ENCODE peak calls at places on chromosome 3, in seven cellular contexts. L is psoas muscle, Q is adrenal gland, Y is heart left ventricle, K is ovary, Z is cardiac muscle cell, H is RWPE2. U is an unnamed sample.

GRCh38 chr3:139325551-139325950 is 18.3 kb upstream of the MRPS22 start:
- DNase-seq in L (peak; percentile 39), Y (peak; percentile 30), Q (no peak), H (no peak), Z (no peak), K (no peak), U (no peak)

GRCh38 chr3:138408751-138409161 is 25.7 kb upstream of the ESYT3 start:
- DNase-seq in L (no peak), K (no peak), H (no peak), Y (no peak), Z (no peak), Q (no peak), U (no peak)

GRCh38 chr3:136545664-136546266 is 206.4 kb downstream of the STAG1 start:
- DNase-seq in K (no peak), H (no peak), Z (peak; percentile 31), Y (no peak), L (no peak), Q (no peak), U (no peak)

GRCh38 chr3:9782777-9783176 is 9.5 kb downstream of the TADA3 start:
- DNase-seq in Q (no peak), Y (no peak), K (no peak), Z (no peak), H (no peak), L (no peak), U (no peak)

GRCh38 chr3:30607032-30607833 is 832 bp downstream of the TGFBR2 start:
- DNase-seq in K (peak; percentile 71), L (peak; percentile 67), Z (peak; percentile 69), Y (peak; percentile 85), H (peak; percentile 68), Q (peak; percentile 74), U (no peak)

GRCh38 chr3:160169139-160169830 is 55.9 kb upstream of the C3orf80 start:
- DNase-seq in Y (no peak), Z (peak; percentile 76), L (no peak), K (no peak), Q (no peak), H (no peak), U (no peak)

GRCh38 chr3:158057666-158058065 is 48.6 kb downstream of the SHOX2 start:
- DNase-seq in L (no peak), Y (no peak), Q (no peak), Z (no peak), H (no peak), K (no peak), U (no peak)

GRCh38 chr3:42079701-42080323 is 11.3 kb upstream of the TRAK1 start:
- DNase-seq in Q (no peak), K (no peak), H (no peak), L (no peak), Y (no peak), Z (no peak), U (peak; percentile 57)

GRCh38 chr3:139574026-139574947 is 34.7 kb upstream of the RBP1 start:
- DNase-seq in K (peak; percentile 82), Y (peak; percentile 57), Z (peak; percentile 52), L (peak; percentile 47), H (no peak), Q (peak; percentile 74), U (no peak)

GRCh38 chr3:116048991-116049390 is 396.3 kb downstream of the LSAMP start:
- DNase-seq in Q (no peak), L (no peak), K (no peak), H (no peak), Y (no peak), Z (no peak), U (no peak)

GRCh38 chr3:50325497-50326181 is 2.4 kb downstream of the TUSC2 start:
- DNase-seq in H (no peak), Q (no peak), K (no peak), Z (no peak), L (peak; percentile 7), Y (no peak), U (no peak)
- H3K4me3 ChIP-seq in H (no peak overlapping the region), Q (no peak overlapping the region), K (no peak overlapping the region), Z (no peak overlapping the region), L (no peak overlapping the region), Y (no peak overlapping the region), U (no peak overlapping the region)

GRCh38 chr3:189841474-189842205 is 210.5 kb downstream of the TP63 start:
- DNase-seq in L (no peak), K (no peak), H (no peak), Y (no peak), Q (no peak), Z (no peak), U (no peak)
- TF ChIP-seq CTCF in L (no peak), K (no peak), H (no peak), Y (no peak), Q (no peak), Z (no peak), U (no peak)

GRCh38 chr3:129310111-129310601 is 31.5 kb downstream of the HMCES start:
- DNase-seq in K (no peak), L (no peak), Z (no peak), Y (no peak), H (peak; percentile 89), Q (no peak), U (no peak)

GRCh38 chr3:129305592-129306091 is 27.0 kb downstream of the HMCES start:
- DNase-seq in L (peak; percentile 81), Z (peak; percentile 95), H (peak; percentile 97), Y (peak; percentile 84), K (peak; percentile 92), Q (peak; percentile 87), U (no peak)

GRCh38 chr3:129308636-129309035 is 30.0 kb downstream of the HMCES start:
- DNase-seq in K (no peak), Z (no peak), Y (no peak), Q (no peak), L (no peak), H (no peak), U (no peak)

GRCh38 chr3:129304141-129304540 is 25.5 kb downstream of the HMCES start:
- DNase-seq in L (no peak), H (no peak), Y (no peak), K (no peak), Q (no peak), Z (peak; percentile 66), U (no peak)

GRCh38 chr3:129304553-129305222 is 26.0 kb downstream of the HMCES start:
- DNase-seq in H (no peak), Y (no peak), Q (no peak), L (no peak), Z (no peak), K (no peak), U (no peak)
- H3K4me3 ChIP-seq in H (no peak overlapping the region), Y (no peak overlapping the region), Q (no peak overlapping the region), L (no peak overlapping the region), Z (no peak overlapping the region), K (no peak overlapping the region), U (no peak overlapping the region)

GRCh38 chr3:185977679-185978040 is 39.8 kb upstream of the TRA2B start:
- DNase-seq in Y (no peak), K (no peak), Z (no peak), L (no peak), H (no peak), Q (no peak), U (no peak)
- TF ChIP-seq CTCF in Y (no peak), K (no peak), Z (no peak), L (no peak), H (peak; percentile 70), Q (no peak), U (no peak)

GRCh38 chr3:172040976-172041963 is 1.9 kb downstream of the FNDC3B start:
- DNase-seq in K (peak; percentile 60), Q (no peak), H (no peak), Z (peak; percentile 73), L (no peak), Y (no peak), U (no peak)

GRCh38 chr3:172042136-172042535 is 2.8 kb downstream of the FNDC3B start:
- DNase-seq in L (no peak), K (no peak), Z (peak; percentile 54), H (no peak), Y (no peak), Q (no peak), U (no peak)

GRCh38 chr3:172044833-172045585 is 5.6 kb downstream of the FNDC3B start:
- DNase-seq in Y (no peak), Z (no peak), H (no peak), L (no peak), K (no peak), Q (no peak), U (no peak)

GRCh38 chr3:172043233-172043632 is 3.9 kb downstream of the FNDC3B start:
- DNase-seq in K (no peak), L (no peak), Q (no peak), H (no peak), Z (no peak), Y (no peak), U (no peak)

DNA sequence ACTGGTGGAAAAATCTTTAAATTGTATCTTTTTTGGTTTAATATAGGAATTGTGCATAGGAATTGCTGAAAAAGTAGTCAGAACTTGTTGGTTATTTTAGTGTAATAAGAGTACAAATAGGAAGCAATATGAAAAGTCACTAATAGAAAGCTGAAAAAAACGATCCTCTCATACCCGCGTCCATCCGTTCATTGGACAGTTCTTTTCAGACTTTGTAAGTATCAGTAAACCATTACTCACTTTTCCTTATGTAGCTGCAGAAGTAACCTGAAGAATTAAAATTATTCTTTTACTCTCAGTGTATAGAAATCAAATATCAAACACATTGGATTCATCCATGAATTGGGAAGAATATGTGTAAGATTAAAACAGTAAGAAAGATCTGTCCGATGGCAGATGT is 4.4 kb downstream of the FNDC3B start:
- DNase-seq in Y (no peak), L (no peak), H (no peak), Z (no peak), K (no peak), Q (no peak), U (no peak)
- H3K4me3 ChIP-seq in Y (no peak overlapping the region), L (peak overlapping the region; percentile 95), H (no peak overlapping the region), Z (no peak overlapping the region), K (no peak overlapping the region), Q (no peak overlapping the region), U (no peak overlapping the region)

GRCh38 chr3:72938471-72939265 is 50.8 kb downstream of the GXYLT2 start:
- DNase-seq in L (peak; percentile 37), Y (peak; percentile 60), Z (peak; percentile 100), Q (peak; percentile 85), K (peak; percentile 57), H (no peak), U (peak; percentile 30)
- TF ChIP-seq CTCF in L (peak; percentile 61), Y (peak; percentile 66), Z (peak; percentile 56), Q (peak; percentile 100), K (peak; percentile 24), H (peak; percentile 77), U (no peak)

DNA sequence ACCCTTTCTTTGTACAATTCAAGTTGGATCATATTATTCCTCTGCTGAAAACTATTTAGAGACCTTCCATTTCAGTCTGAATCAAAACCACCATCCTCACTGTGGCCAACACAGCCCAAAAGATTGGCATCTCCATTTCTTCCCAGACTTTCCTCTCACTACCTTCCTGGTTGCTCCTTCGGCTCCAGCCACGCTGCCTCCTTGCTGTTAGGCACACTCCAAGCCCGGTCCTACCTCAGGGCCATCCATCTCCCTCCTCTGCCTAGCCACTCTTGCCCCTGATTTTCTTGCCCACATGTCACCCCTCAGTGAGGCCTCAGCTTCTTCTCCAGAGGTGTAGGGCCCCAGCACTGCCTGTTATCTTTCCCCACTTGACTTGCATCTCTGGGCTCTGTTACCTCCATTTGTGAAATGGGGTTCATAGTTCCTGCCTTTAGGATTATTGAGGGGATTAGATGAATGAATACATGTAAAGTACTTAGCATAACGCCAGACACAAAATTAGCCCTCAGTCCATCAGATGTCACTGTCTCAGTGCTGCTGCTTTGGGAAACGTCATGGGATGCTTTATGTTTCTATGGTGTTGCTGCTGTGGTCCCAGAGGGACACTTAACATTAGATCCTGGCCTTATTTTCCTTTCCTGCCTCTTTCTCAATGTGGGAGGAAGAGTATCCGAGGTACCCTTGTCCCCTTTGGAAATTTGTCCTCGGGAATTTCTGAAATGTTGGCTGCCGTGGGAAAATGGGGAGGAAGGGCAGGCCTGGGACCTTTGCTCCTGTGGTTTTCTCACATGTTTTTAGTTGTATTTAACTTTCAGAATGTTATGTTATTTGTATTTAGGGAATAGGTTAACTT is 31.3 kb downstream of the SNRK start:
- DNase-seq in L (no peak), H (no peak), K (no peak), Y (peak; percentile 47), Z (peak; percentile 33), Q (no peak), U (no peak)
- H3K4me3 ChIP-seq in L (no peak overlapping the region), H (no peak overlapping the region), K (no peak overlapping the region), Y (no peak overlapping the region), Z (no peak overlapping the region), Q (no peak overlapping the region), U (no peak overlapping the region)

U was measured in LNCaP clone FGC.